ENCODE peak calls at places on chromosomes 12 and 14, in ten cellular contexts. Z, H, X, S, Y, R, Q, M, U and J are unnamed samples.
A peak's percentile ranks its signal among the peaks of the same experiment; 100 is the strongest.

GRCh38 chr12:57626929-57627445 is 6.0 kb downstream of the B4GALNT1 start:
- DNase-seq in U (no peak), S (no peak), Y (no peak), M (peak; percentile 19), X (no peak), Z (no peak), H (no peak), Q (no peak), R (no peak), J (no peak)

GRCh38 chr12:113091506-113091905 is 35.0 kb downstream of the DTX1 start:
- DNase-seq in H (no peak), U (no peak), Q (no peak), R (no peak), Y (no peak), X (no peak), M (no peak), S (no peak), Z (no peak), J (no peak)

GRCh38 chr12:7483343-7483742 is 20.2 kb downstream of the CD163 start:
- DNase-seq in S (no peak), M (no peak), X (no peak), H (no peak), Z (no peak), Q (no peak), R (no peak), Y (no peak), U (no peak), J (no peak)

GRCh38 chr12:15563683-15564082 is 225.5 kb downstream of the EPS8 start:
- DNase-seq in Q (no peak), M (peak; percentile 45), R (peak; percentile 79), H (no peak), X (no peak), Y (no peak), U (no peak), Z (no peak), S (peak; percentile 4), J (peak; percentile 46)

GRCh38 chr12:47896633-47897032 is 8.2 kb downstream of the VDR start:
- DNase-seq in X (no peak), R (no peak), Y (no peak), Q (no peak), Z (no peak), U (peak; percentile 41), S (peak; percentile 40), M (no peak), H (no peak), J (peak; percentile 83)

GRCh38 chr12:26473291-26473690 is 277.9 kb downstream of the SSPN start:
- DNase-seq in Q (no peak), H (no peak), U (no peak), Y (no peak), Z (no peak), S (no peak), M (no peak), R (no peak), X (no peak), J (no peak)

GRCh38 chr14:90443161-90444076 is 46.6 kb downstream of the CALM1 start:
- DNase-seq in Q (no peak), M (no peak), Z (no peak), X (no peak), U (no peak), R (no peak), H (no peak), S (no peak), Y (no peak), J (no peak)

GRCh38 chr12:124847113-124847512 is 16.6 kb downstream of the SCARB1 start:
- DNase-seq in S (no peak), R (no peak), H (no peak), X (no peak), U (no peak), M (no peak), Y (no peak), Q (no peak), Z (no peak), J (no peak)

GRCh38 chr12:19778111-19778688 is 338.9 kb downstream of the AEBP2 start:
- DNase-seq in X (no peak), S (no peak), R (no peak), M (no peak), Z (no peak), U (no peak), H (no peak), Q (no peak), Y (no peak), J (no peak)

GRCh38 chr12:130651188-130651587 is 64.9 kb downstream of the RIMBP2 start:
- DNase-seq in M (no peak), H (no peak), U (no peak), R (no peak), X (no peak), Q (no peak), S (no peak), Y (no peak), Z (no peak), J (no peak)

GRCh38 chr12:93888964-93889363 is 211.8 kb downstream of the CRADD start:
- DNase-seq in Q (no peak), S (no peak), R (no peak), H (no peak), M (no peak), X (peak; percentile 42), Y (no peak), Z (no peak), U (no peak), J (no peak)

GRCh38 chr12:130673036-130673705 is 42.9 kb downstream of the RIMBP2 start:
- DNase-seq in U (no peak), S (no peak), Q (no peak), Y (no peak), X (no peak), H (no peak), R (no peak), Z (no peak), M (no peak), J (no peak)

GRCh38 chr12:66387067-66387466 is 84.8 kb downstream of the HELB start:
- DNase-seq in Z (no peak), U (no peak), Q (no peak), S (no peak), X (no peak), H (no peak), Y (no peak), R (no peak), M (no peak), J (no peak)

GRCh38 chr12:99767809-99768208 is 120.3 kb downstream of the GARIN6 start:
- DNase-seq in Y (no peak), X (no peak), H (no peak), Z (no peak), S (no peak), Q (no peak), R (peak; percentile 16), M (no peak), U (peak; percentile 46), J (no peak)

GRCh38 chr12:98653866-98654493 is 8.9 kb downstream of the APAF1 start:
- DNase-seq in M (no peak), Z (peak; percentile 20), U (peak; percentile 77), X (no peak), H (no peak), Q (no peak), S (peak; percentile 22), R (peak; percentile 82), Y (no peak), J (no peak)

GRCh38 chr12:68886636-68887572 is 46.1 kb downstream of the CPM start:
- DNase-seq in S (no peak), M (no peak), Y (no peak), Q (no peak), U (no peak), Z (no peak), H (no peak), X (no peak), R (no peak), J (no peak)

GRCh38 chr12:29026419-29026818 is 122.7 kb upstream of the FAR2 start:
- DNase-seq in Y (no peak), M (no peak), Z (no peak), Q (no peak), R (no peak), X (no peak), H (no peak), S (no peak), U (no peak), J (no peak)

GRCh38 chr14:96204151-96205058 is at the start of gene BDKRB2:
- DNase-seq in R (peak; percentile 7), U (peak; percentile 76), H (no peak), Z (peak; percentile 91), Q (peak; percentile 73), X (peak; percentile 76), S (peak; percentile 72), M (no peak), Y (peak; percentile 78), J (peak; percentile 86)

GRCh38 chr12:9750276-9751203 is 10.2 kb downstream of the CD69 start:
- DNase-seq in Y (no peak), M (peak; percentile 62), X (no peak), R (peak; percentile 69), H (no peak), Q (peak; percentile 50), Z (peak; percentile 35), U (peak; percentile 77), S (peak; percentile 55), J (peak; percentile 50)

GRCh38 chr12:27284751-27285150 is 40.7 kb downstream of the STK38L start:
- DNase-seq in Q (no peak), X (no peak), R (peak; percentile 88), H (no peak), Z (no peak), S (no peak), Y (no peak), U (peak; percentile 21), M (no peak), J (no peak)